ENCODE peak calls at places on chromosome 12, in nine cellular contexts. S is left lung, D is tibial artery, O is Karpas-422, J is ascending aorta, T is K562, W is HCT116, U is psoas muscle, X is lung. G is an unnamed sample. For H3K4me1, the result is how much of the 10 kb centered on the place peaks cover.

GRCh38 chr12:10331642-10332239 is 24.1 kb downstream of the KLRD1 start:
- DNase-seq in X (no peak), O (peak), T (peak), S (no peak), J (no peak), D (no peak), W (peak), U (no peak), G (no peak)

GRCh38 chr12:91952916-91953315 is 192.7 kb downstream of the BTG1 start:
- DNase-seq in O (no peak), U (no peak), D (no peak), S (no peak), T (no peak), J (no peak), X (no peak), W (no peak), G (no peak)

GRCh38 chr12:63846249-63846967 is 1.9 kb downstream of the SRGAP1 start:
- DNase-seq in O (no peak), X (no peak), U (no peak), S (no peak), D (no peak), W (no peak), T (no peak), J (no peak), G (peak)

GRCh38 chr12:48542300-48542928 is 17.0 kb downstream of the OR8S1 start:
- DNase-seq in U (no peak), T (peak), W (peak), J (no peak), X (peak), D (no peak), S (peak), O (peak), G (peak)

GRCh38 chr12:2886768-2887450 is 3.8 kb upstream of the TULP3 start:
- DNase-seq in X (no peak), S (no peak), J (no peak), D (no peak), U (no peak), W (no peak), O (no peak), T (no peak), G (no peak)

GRCh38 chr12:21991526-21991925 is 50.3 kb upstream of the ABCC9 start:
- DNase-seq in S (no peak), U (no peak), D (no peak), J (no peak), T (no peak), X (no peak), O (no peak), W (no peak), G (no peak)

GRCh38 chr12:26126340-26127284 is 1.8 kb upstream of the BHLHE41 start:
- DNase-seq in O (peak), X (peak), J (peak), T (peak), U (peak), S (peak), W (no peak), D (peak), G (peak)

GRCh38 chr12:111112699-111113098 is 192.3 kb upstream of the MYL2 start:
- DNase-seq in S (no peak), J (no peak), O (no peak), W (no peak), X (no peak), U (no peak), T (no peak), D (no peak), G (no peak)

GRCh38 chr12:95204141-95204866 is 13.0 kb downstream of the FGD6 start:
- DNase-seq in S (no peak), O (no peak), D (no peak), J (peak), X (peak), T (peak), W (peak), U (no peak), G (no peak)

GRCh38 chr12:59079029-59079428 is 158.7 kb upstream of the LRIG3 start:
- DNase-seq in O (no peak), W (no peak), U (no peak), X (no peak), S (no peak), T (no peak), D (no peak), J (no peak), G (no peak)

GRCh38 chr12:98758331-98758730 is 113.2 kb downstream of the APAF1 start:
- DNase-seq in U (no peak), S (no peak), J (no peak), D (peak), W (no peak), T (no peak), X (no peak), O (no peak), G (no peak)

GRCh38 chr12:19288603-19289244 is 150.6 kb upstream of the AEBP2 start:
- DNase-seq in S (no peak), O (peak), U (no peak), X (no peak), J (no peak), W (peak), D (no peak), T (peak), G (no peak)

DNA sequence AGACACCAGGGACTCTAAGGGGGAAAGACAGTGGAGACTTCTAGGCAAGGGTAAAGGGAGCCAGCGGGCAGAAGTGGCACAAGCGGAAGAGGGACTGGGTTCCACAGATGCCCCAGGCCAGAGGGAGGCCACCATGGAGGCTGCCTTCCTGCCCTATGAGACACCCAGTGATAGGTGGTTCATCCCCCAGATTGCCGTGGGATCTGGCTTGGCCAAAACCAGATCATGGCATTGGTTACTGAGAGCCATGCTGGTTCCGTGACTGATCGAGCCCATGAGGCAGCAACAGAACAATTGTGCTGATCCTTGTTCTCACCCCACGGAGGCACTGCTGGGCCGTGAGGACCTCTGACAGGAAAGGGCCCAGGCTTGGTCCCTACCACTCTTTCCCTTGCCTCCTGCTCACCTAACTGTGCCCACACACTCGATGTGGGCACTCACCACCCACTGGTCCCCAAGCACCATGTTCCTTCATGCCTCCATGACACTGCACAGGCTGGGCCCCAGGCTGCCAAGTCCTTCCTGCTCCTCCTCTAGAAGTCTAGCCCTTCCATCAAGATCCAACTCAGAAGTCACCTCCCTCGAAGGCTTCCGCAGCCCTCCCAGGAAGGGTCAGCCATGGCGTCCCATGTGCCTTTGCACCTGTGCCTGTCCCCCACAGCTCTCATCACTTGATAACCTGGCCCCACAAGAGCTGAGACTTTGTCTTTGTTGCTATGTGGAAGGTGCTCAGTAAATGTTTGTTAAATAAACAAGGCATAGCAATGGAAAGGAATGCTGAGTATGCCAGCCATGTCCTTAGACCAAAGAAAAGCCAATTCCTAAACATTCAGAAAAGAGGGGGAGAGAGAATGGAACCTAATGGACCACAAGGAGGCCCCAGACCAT is 7.3 kb downstream of the KRT79 start:
- DNase-seq in W (no peak), O (no peak), S (no peak), U (no peak), J (no peak), T (no peak), D (no peak), X (no peak), G (no peak)
- H3K4me1 ChIP-seq in W (under half), O (under half), S (under half), U (under half), J (under half), T (under half), D (under half), X (under half), G (under half)

DNA sequence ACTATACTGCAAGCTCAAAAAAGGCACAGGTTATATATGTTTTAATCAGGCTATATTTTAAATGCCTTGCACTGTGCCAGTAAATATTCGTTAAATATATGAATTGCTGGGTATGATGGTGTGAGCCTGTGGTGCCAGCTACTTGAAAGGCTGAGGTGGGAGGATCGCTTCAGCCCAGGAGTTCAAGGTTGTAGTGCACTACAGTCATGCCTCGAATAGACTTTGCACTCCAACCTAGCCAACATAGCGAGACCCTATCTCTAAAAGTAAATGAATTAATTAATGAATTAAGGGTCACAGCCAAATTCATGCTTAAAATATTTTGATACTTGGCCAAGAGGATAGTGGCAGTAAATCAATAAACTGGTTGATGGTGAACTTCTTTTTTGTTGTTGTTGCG is 22.2 kb upstream of the MDM2 start:
- DNase-seq in O (peak), S (no peak), X (no peak), T (no peak), W (no peak), J (no peak), D (no peak), U (no peak), G (no peak)
- H3K4me1 ChIP-seq in O (under half), S (half or more), X (under half), T (under half), W (under half), J (under half), D (under half), U (under half), G (under half)

DNA sequence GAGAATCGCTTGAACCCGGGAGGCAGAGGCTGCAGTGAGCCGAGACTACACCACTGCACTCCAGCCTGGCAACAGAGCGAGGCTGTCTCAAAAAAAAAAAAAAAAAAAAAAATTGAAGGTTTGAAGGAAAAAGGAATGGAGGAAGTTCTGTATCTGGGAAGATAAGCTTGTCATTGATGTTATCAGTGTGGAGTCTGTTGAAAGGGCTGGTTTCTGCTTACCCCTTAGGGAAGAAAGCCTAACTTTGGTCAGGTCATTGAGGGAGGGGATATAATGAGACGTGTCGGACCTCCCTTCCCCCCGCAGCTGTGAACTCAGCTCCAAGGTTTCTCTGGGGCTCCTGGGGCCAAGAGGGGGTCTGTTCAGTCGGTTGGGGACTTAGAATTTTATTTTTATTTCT is 16.4 kb downstream of the DAO start:
- DNase-seq in W (no peak), T (no peak), U (no peak), X (no peak), D (no peak), J (no peak), O (no peak), S (no peak), G (no peak)
- H3K4me1 ChIP-seq in W (under half), T (under half), U (under half), X (under half), D (under half), J (under half), O (under half), S (under half), G (under half)

GRCh38 chr12:124559182-124560017 is 8.0 kb downstream of the NCOR2 start:
- DNase-seq in O (no peak), W (no peak), X (no peak), T (no peak), U (no peak), S (peak), D (no peak), J (no peak), G (no peak)
- H3K4me1 ChIP-seq in O (half or more), W (under half), X (under half), T (half or more), U (half or more), S (half or more), D (under half), J (under half), G (under half)

GRCh38 chr12:109466821-109467220 is 10.3 kb downstream of the KCTD10 start:
- DNase-seq in J (no peak), T (no peak), W (no peak), S (no peak), U (no peak), O (no peak), D (no peak), X (no peak), G (no peak)

GRCh38 chr12:109463776-109464175 is 13.3 kb downstream of the KCTD10 start:
- DNase-seq in T (no peak), S (no peak), X (no peak), D (no peak), O (no peak), J (no peak), U (peak), W (no peak), G (no peak)

GRCh38 chr12:109462868-109463692 is 14.0 kb downstream of the KCTD10 start:
- DNase-seq in S (no peak), X (peak), J (peak), W (peak), D (peak), O (no peak), T (no peak), U (peak), G (peak)

GRCh38 chr12:109466305-109466704 is 10.8 kb downstream of the KCTD10 start:
- DNase-seq in O (no peak), J (no peak), W (no peak), T (no peak), X (no peak), S (no peak), U (no peak), D (no peak), G (no peak)

DNA sequence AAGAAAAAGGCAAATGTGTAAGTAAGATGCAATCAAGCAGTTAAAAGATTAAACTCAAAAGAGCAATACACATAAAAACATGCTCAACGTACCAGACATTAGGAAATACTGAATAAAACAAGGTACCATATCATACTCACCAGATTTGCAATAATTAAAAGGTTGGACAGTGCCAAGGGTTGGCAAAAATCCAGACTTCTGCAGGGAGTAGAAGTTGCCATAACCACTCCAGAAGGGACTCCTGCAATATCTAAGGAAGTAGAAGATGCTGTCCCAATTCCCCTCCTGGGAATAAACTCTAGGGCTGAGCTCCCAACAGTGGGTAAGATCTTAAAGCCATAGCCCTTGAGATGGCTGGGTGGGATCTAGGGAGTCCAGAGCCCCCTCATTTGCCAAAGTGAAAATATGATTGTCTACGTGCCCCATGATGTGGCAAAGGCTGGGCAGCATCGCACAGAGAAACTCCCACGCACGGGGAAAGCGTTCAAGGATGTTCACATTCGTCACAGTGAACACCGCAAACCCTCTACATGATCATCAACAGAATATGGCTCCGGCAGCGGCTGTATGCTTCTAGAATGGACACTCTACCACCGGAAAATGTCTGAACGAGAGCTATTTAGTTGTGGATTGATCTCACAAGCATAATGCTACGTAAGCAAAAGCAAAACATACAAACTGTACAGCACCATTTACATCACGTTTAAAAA is 12.3 kb downstream of the KCTD10 start:
- DNase-seq in D (no peak), O (no peak), J (no peak), U (no peak), W (no peak), S (no peak), T (no peak), X (no peak), G (no peak)
- H3K4me1 ChIP-seq in D (under half), O (under half), J (half or more), U (half or more), W (under half), S (half or more), T (under half), X (half or more), G (under half)

DNA sequence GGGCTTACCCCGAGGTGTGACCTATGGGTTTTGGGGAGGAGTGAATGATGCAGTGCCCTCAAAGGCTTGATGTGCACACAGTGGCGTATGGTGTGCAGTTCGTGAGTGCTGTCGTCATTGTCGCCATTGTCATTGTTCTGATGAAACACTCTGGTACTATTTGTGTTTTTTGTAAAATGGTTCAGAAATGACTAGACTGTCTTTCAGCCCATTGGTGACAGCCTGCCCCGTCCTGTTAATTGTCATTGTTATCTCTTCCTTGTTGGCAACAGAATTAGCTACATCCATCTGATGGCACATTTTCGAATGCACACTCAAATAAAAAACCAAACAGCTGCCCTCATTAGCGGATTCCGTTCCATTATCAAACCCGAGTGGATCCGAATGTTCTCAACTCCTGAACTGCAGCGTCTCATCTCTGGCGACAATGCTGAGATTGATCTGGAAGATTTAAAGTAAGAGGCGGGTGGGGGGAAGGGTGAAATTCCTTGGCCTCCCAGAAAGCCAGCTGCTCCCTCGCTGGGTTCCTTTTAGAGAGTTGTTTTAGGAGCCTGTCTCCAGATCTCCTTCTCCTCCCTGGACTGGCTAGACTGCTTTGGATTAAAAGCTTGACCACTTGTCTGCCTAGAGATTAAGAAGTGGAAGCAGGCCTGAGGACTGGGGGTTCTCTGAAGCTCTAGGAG is 43.5 kb downstream of the MMAB start:
- DNase-seq in D (no peak), X (no peak), W (no peak), T (no peak), O (no peak), U (no peak), S (no peak), J (no peak), G (no peak)
- H3K4me1 ChIP-seq in D (under half), X (under half), W (under half), T (under half), O (under half), U (under half), S (under half), J (under half), G (half or more)

G was measured in BE2C.